ENCODE peak calls at places on chromosomes 16 and 17, in seven cellular contexts. S is KG1, M is NCI-H2107, R is T-helper 2 cell, W is astrocyte of the spinal cord, E is OCI-M1, G is fibroblast of the conjunctiva. T is an unnamed sample.
A peak's percentile ranks its signal among the peaks of the same experiment; 100 is the strongest.

GRCh38 chr17:71251276-71251675 is 869.5 kb upstream of the SOX9 start:
- DNase-seq in S (no peak), M (no peak), R (no peak), W (peak; percentile 16), E (no peak), G (no peak), T (no peak)

GRCh38 chr16:588639-588888 is 1.3 kb upstream of the RAB40C start:
- DNase-seq in S (no peak), M (no peak), R (peak; percentile 32), W (peak; percentile 65), E (peak; percentile 72), G (peak; percentile 32), T (peak; percentile 62)

GRCh38 chr17:17750881-17751280 is 69.6 kb downstream of the RAI1 start:
- DNase-seq in S (peak; percentile 31), M (no peak), R (no peak), W (no peak), E (peak; percentile 3), G (no peak), T (no peak)

GRCh38 chr16:56851671-56852400 is 13.2 kb upstream of the SLC12A3 start:
- DNase-seq in S (no peak), M (no peak), R (no peak), W (peak; percentile 55), E (peak; percentile 17), G (no peak), T (no peak)

GRCh38 chr16:4291699-4292098 is 18.9 kb upstream of the TFAP4 start:
- DNase-seq in S (no peak), M (no peak), R (no peak), W (no peak), E (no peak), G (no peak), T (no peak)

GRCh38 chr16:52863000-52863399 is 189.7 kb downstream of the CHD9NB start:
- DNase-seq in S (no peak), M (no peak), R (no peak), W (no peak), E (no peak), G (no peak), T (no peak)

GRCh38 chr16:28977703-28978641 is 3.4 kb downstream of the SPNS1 start:
- DNase-seq in S (no peak), M (no peak), R (no peak), W (no peak), E (no peak), G (no peak), T (no peak)

GRCh38 chr17:75065562-75066151 is 18.6 kb downstream of the KCTD2 start:
- DNase-seq in S (no peak), M (no peak), R (no peak), W (no peak), E (no peak), G (no peak), T (no peak)

GRCh38 chr17:57862990-57863667 is 13.3 kb upstream of the MRPS23 start:
- DNase-seq in S (no peak), M (no peak), R (no peak), W (no peak), E (no peak), G (no peak), T (no peak)

GRCh38 chr16:83310816-83311215 is 497.0 kb upstream of the HSBP1 start:
- DNase-seq in S (no peak), M (no peak), R (no peak), W (no peak), E (no peak), G (no peak), T (no peak)

GRCh38 chr17:22161376-22161775 is 469.1 kb downstream of the KCNJ18 start:
- DNase-seq in S (no peak), M (no peak), R (no peak), W (no peak), E (no peak), G (no peak), T (no peak)

GRCh38 chr16:65489531-65490023 is 367.7 kb upstream of the CDH11 start:
- DNase-seq in S (no peak), M (no peak), R (no peak), W (peak; percentile 5), E (no peak), G (no peak), T (peak; percentile 18)

GRCh38 chr17:1746975-1747543 is 4.4 kb downstream of the SERPINF2 start:
- DNase-seq in S (no peak), M (no peak), R (no peak), W (no peak), E (no peak), G (no peak), T (no peak)

GRCh38 chr17:49992933-49993422 is 2.0 kb downstream of the DLX3 start:
- DNase-seq in S (no peak), M (no peak), R (no peak), W (no peak), E (no peak), G (no peak), T (no peak)

GRCh38 chr17:7843536-7844291 is 9.7 kb downstream of the KDM6B start:
- DNase-seq in S (peak; percentile 27), M (peak; percentile 54), R (peak; percentile 83), W (peak; percentile 90), E (peak; percentile 91), G (peak; percentile 70), T (peak; percentile 76)

GRCh38 chr16:28181557-28181914 is 30.2 kb downstream of the XPO6 start:
- DNase-seq in S (no peak), M (no peak), R (no peak), W (peak; percentile 92), E (peak; percentile 19), G (peak; percentile 77), T (no peak)

GRCh38 chr16:89384282-89384681 is 106.1 kb downstream of the ANKRD11 start:
- DNase-seq in S (no peak), M (no peak), R (no peak), W (no peak), E (no peak), G (no peak), T (no peak)

GRCh38 chr17:61469474-61469873 is 17.3 kb downstream of the TBX4 start:
- DNase-seq in S (no peak), M (no peak), R (no peak), W (no peak), E (no peak), G (no peak), T (no peak)